ENCODE peak calls at places on chromosome 12, in six cellular contexts. A is A673, N is IMR-90, M is cardiac muscle cell, Z is fibroblast of lung, G is heart left ventricle. R is an unnamed sample.

GRCh38 chr12:67804168-67804567 is 155.6 kb downstream of the DYRK2 start:
- DNase-seq in A (no peak), N (no peak), M (no peak), Z (no peak), G (no peak), R (no peak)

GRCh38 chr12:78062781-78063180 is 232.1 kb downstream of the NAV3 start:
- DNase-seq in A (peak; percentile 21), N (peak; percentile 83), M (peak; percentile 83), Z (peak; percentile 75), G (peak; percentile 42), R (peak; percentile 42)

GRCh38 chr12:62260733-62261683 is 804 bp downstream of the USP15 start:
- DNase-seq in A (peak; percentile 52), N (peak; percentile 41), M (peak; percentile 50), Z (peak; percentile 40), G (peak; percentile 28), R (no peak)

GRCh38 chr12:116196752-116197718 is 80.5 kb downstream of the MED13L start:
- DNase-seq in A (peak; percentile 55), N (no peak), M (peak; percentile 62), Z (no peak), G (no peak), R (no peak)

GRCh38 chr12:109715310-109716091 is 1.9 kb downstream of the FAM222A start:
- DNase-seq in A (no peak), N (no peak), M (peak; percentile 20), Z (no peak), G (no peak), R (peak; percentile 76)

GRCh38 chr12:15535287-15535895 is 213.1 kb downstream of the PTPRO start:
- DNase-seq in A (no peak), N (no peak), M (no peak), Z (no peak), G (no peak), R (no peak)

GRCh38 chr12:7588703-7589329 is 76.9 kb downstream of the APOBEC1 start:
- DNase-seq in A (peak; percentile 91), N (peak; percentile 12), M (peak; percentile 31), Z (peak; percentile 28), G (peak; percentile 32), R (no peak)

GRCh38 chr12:108566452-108566851 is 4.1 kb downstream of the ISCU start:
- DNase-seq in A (no peak), N (no peak), M (no peak), Z (no peak), G (no peak), R (no peak)

GRCh38 chr12:22624573-22624907 is 431 bp upstream of the ETNK1 start:
- DNase-seq in A (no peak), N (no peak), M (no peak), Z (no peak), G (no peak), R (no peak)

GRCh38 chr12:80752464-80752863 is 35.8 kb downstream of the MYF5 start:
- DNase-seq in A (no peak), N (peak; percentile 35), M (no peak), Z (no peak), G (no peak), R (no peak)

GRCh38 chr12:112904571-112904970 is 2.2 kb upstream of the OAS1 start:
- DNase-seq in A (no peak), N (no peak), M (peak; percentile 69), Z (peak; percentile 5), G (no peak), R (no peak)

GRCh38 chr12:28500373-28501024 is 310.2 kb downstream of the CCDC91 start:
- DNase-seq in A (no peak), N (peak; percentile 62), M (peak; percentile 54), Z (peak; percentile 23), G (no peak), R (no peak)

GRCh38 chr12:79858518-79858917 is 76.4 kb downstream of the PPP1R12A start:
- DNase-seq in A (no peak), N (peak; percentile 19), M (peak; percentile 44), Z (no peak), G (no peak), R (no peak)

GRCh38 chr12:119343130-119343529 is 8.6 kb downstream of the CCDC60 start:
- DNase-seq in A (no peak), N (no peak), M (no peak), Z (no peak), G (no peak), R (no peak)

GRCh38 chr12:121789800-121790748 is 3.4 kb downstream of the RHOF start:
- DNase-seq in A (no peak), N (peak; percentile 34), M (peak; percentile 27), Z (no peak), G (peak; percentile 73), R (no peak)

GRCh38 chr12:124402281-124403066 is 107.6 kb downstream of the RFLNA start:
- DNase-seq in A (no peak), N (no peak), M (no peak), Z (no peak), G (no peak), R (no peak)

GRCh38 chr12:64884728-64885127 is 60.3 kb downstream of the TBC1D30 start:
- DNase-seq in A (no peak), N (no peak), M (no peak), Z (no peak), G (no peak), R (no peak)

GRCh38 chr12:52752516-52752915 is 24.6 kb downstream of the KRT76 start:
- DNase-seq in A (peak; percentile 28), N (no peak), M (no peak), Z (no peak), G (no peak), R (no peak)

GRCh38 chr12:63302269-63302940 is 151.4 kb upstream of the AVPR1A start:
- DNase-seq in A (no peak), N (no peak), M (no peak), Z (no peak), G (no peak), R (no peak)

GRCh38 chr12:54413284-54414190 is 5.5 kb downstream of the ITGA5 start:
- DNase-seq in A (peak; percentile 89), N (no peak), M (peak; percentile 48), Z (no peak), G (peak; percentile 60), R (peak; percentile 55)

GRCh38 chr12:5222011-5222461 is 178.4 kb downstream of the KCNA5 start:
- DNase-seq in A (peak; percentile 74), N (no peak), M (no peak), Z (no peak), G (no peak), R (no peak)

GRCh38 chr12:110896559-110896958 is 23.8 kb downstream of the MYL2 start:
- DNase-seq in A (no peak), N (no peak), M (no peak), Z (no peak), G (no peak), R (no peak)

GRCh38 chr12:54160807-54161480 is 27.8 kb downstream of the SMUG1 start:
- DNase-seq in A (no peak), N (no peak), M (no peak), Z (no peak), G (no peak), R (no peak)

GRCh38 chr12:19048943-19049342 is 80.6 kb upstream of the PLEKHA5 start:
- DNase-seq in A (no peak), N (no peak), M (no peak), Z (no peak), G (no peak), R (no peak)

GRCh38 chr12:127178463-127178862 is 1088.5 kb upstream of the TMEM132C start:
- DNase-seq in A (no peak), N (no peak), M (no peak), Z (no peak), G (no peak), R (no peak)

GRCh38 chr12:643478-644292 is 19.6 kb downstream of the NINJ2 start:
- DNase-seq in A (no peak), N (no peak), M (peak; percentile 16), Z (no peak), G (no peak), R (no peak)

GRCh38 chr12:18296909-18297280 is 35.6 kb downstream of the PIK3C2G start:
- DNase-seq in A (no peak), N (no peak), M (peak; percentile 4), Z (no peak), G (no peak), R (no peak)

GRCh38 chr12:14410841-14411569 is 45.5 kb downstream of the ATF7IP start:
- DNase-seq in A (no peak), N (no peak), M (peak; percentile 29), Z (no peak), G (no peak), R (no peak)

GRCh38 chr12:14408208-14408607 is 42.7 kb downstream of the ATF7IP start:
- DNase-seq in A (peak; percentile 42), N (peak; percentile 50), M (peak; percentile 53), Z (peak; percentile 71), G (no peak), R (no peak)

GRCh38 chr12:14410177-14410576 is 44.7 kb downstream of the ATF7IP start:
- DNase-seq in A (no peak), N (no peak), M (peak; percentile 75), Z (no peak), G (no peak), R (no peak)
- H3K27me3 ChIP-seq in A (no peaks in the 10 kb centered on the region), N (no peaks in the 10 kb centered on the region), M (no peaks in the 10 kb centered on the region), Z (no peaks in the 10 kb centered on the region), G (no peaks in the 10 kb centered on the region), R (no peaks in the 10 kb centered on the region)

GRCh38 chr12:6374028-6374780 is 1.2 kb downstream of the SCNN1A start:
- DNase-seq in A (no peak), N (no peak), M (no peak), Z (no peak), G (no peak), R (peak; percentile 44)
- H3K4me3 ChIP-seq in A (no peak overlapping the region), N (no peak overlapping the region), M (no peak overlapping the region), Z (no peak overlapping the region), G (no peak overlapping the region), R (no peak overlapping the region)

GRCh38 chr12:104975621-104976343 is 10.3 kb upstream of the NOPCHAP1 start:
- DNase-seq in A (no peak), N (peak; percentile 48), M (peak; percentile 61), Z (peak; percentile 15), G (no peak), R (no peak)

GRCh38 chr12:104976703-104977102 is 9.4 kb upstream of the NOPCHAP1 start:
- DNase-seq in A (no peak), N (no peak), M (no peak), Z (no peak), G (no peak), R (no peak)

GRCh38 chr12:104971276-104971675 is 13.2 kb upstream of the SLC41A2 start:
- DNase-seq in A (no peak), N (no peak), M (no peak), Z (no peak), G (no peak), R (no peak)

GRCh38 chr12:104974626-104975290 is 11.4 kb upstream of the NOPCHAP1 start:
- DNase-seq in A (no peak), N (peak; percentile 53), M (no peak), Z (no peak), G (no peak), R (no peak)

DNA sequence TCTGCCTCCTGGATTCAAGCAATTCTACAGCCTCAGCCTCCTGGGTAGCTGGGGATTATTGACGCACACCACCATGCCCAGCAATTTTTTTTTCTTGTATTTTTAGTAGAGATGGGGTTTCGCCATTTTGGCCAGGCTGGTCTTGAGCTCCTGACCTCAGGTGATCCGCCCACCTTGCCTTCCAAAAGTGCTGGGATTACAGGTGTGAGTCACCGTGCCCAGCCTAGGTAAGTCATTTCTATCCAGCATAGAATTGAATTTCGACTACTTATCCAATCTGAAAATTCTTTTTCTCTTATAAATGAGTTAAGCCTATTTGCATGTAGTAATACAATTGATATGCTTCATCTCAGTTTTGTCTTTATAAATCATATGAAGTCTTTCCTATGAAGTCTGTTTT is 12.9 kb upstream of the NOPCHAP1 start:
- DNase-seq in A (no peak), N (no peak), M (no peak), Z (no peak), G (no peak), R (no peak)
- H3K27ac ChIP-seq in A (no peak overlapping the region), N (no peak overlapping the region), M (no peak overlapping the region), Z (no peak overlapping the region), G (no peak overlapping the region), R (no peak overlapping the region)

GRCh38 chr12:105590571-105590970 is 260.1 kb downstream of the C12orf75 start:
- DNase-seq in A (no peak), N (no peak), M (no peak), Z (no peak), G (no peak), R (no peak)
- H3K27me3 ChIP-seq in A (peaks cover 9% of the 10 kb centered on the region), N (peaks cover 8% of the 10 kb centered on the region), M (no peaks in the 10 kb centered on the region), Z (no peaks in the 10 kb centered on the region), G (no peaks in the 10 kb centered on the region), R (no peaks in the 10 kb centered on the region)

R was measured in aorta.